ENCODE peak calls at places on chromosome 1, in nine cellular contexts. W is amniotic epithelial cell; L is GM06990; T is NCI-H1694; I is NCI-H2107; H is naive thymus-derived CD8-positive, alpha-beta T cell; B is hepatocyte; M is HL-60; N is ureter. O is an unnamed sample.

GRCh38 chr1:88730995-88731394 is 46.9 kb downstream of the PKN2 start:
- DNase-seq in W (no peak), H (no peak), M (no peak), B (no peak), L (no peak), I (no peak), T (no peak), N (no peak), O (no peak)

GRCh38 chr1:98661544-98662353 is at the start of gene SNX7:
- DNase-seq in I (peak), W (peak), T (no peak), B (peak), M (no peak), H (no peak), L (peak), N (peak), O (no peak)

GRCh38 chr1:67307251-67308060 is at the start of gene IL12RB2:
- DNase-seq in T (peak), L (peak), N (no peak), I (no peak), M (no peak), W (no peak), B (peak), H (peak), O (no peak)

GRCh38 chr1:27395441-27396195 is 3.2 kb downstream of the GPR3 start:
- DNase-seq in M (peak), L (peak), T (peak), H (peak), W (peak), B (peak), N (peak), I (peak), O (no peak)

GRCh38 chr1:87572008-87572407 is 243.3 kb downstream of the LMO4 start:
- DNase-seq in H (no peak), B (no peak), N (no peak), M (no peak), I (no peak), L (no peak), W (no peak), T (no peak), O (no peak)

GRCh38 chr1:248730507-248731335 is 24.8 kb downstream of the LYPD8 start:
- DNase-seq in N (no peak), L (no peak), T (peak), H (no peak), I (no peak), B (no peak), W (no peak), M (no peak), O (no peak)

GRCh38 chr1:184222561-184223157 is 164.2 kb upstream of the C1orf21 start:
- DNase-seq in N (peak), H (no peak), M (no peak), L (no peak), W (peak), T (no peak), B (peak), I (peak), O (peak)

GRCh38 chr1:213987876-213988638 is at the start of gene PROX1:
- DNase-seq in H (no peak), N (peak), T (peak), M (no peak), I (peak), W (peak), B (peak), L (no peak), O (no peak)

GRCh38 chr1:207025144-207025880 is 7.2 kb downstream of the C1orf116 start:
- DNase-seq in W (peak), L (no peak), T (no peak), N (no peak), M (no peak), H (no peak), I (no peak), B (peak), O (no peak)

GRCh38 chr1:19720174-19720573 is 55.5 kb downstream of the HTR6 start:
- DNase-seq in L (no peak), I (no peak), N (no peak), B (no peak), M (no peak), W (no peak), H (no peak), T (no peak), O (no peak)

GRCh38 chr1:30847358-30847972 is 61.1 kb downstream of the SDC3 start:
- DNase-seq in L (no peak), W (peak), T (no peak), N (peak), M (no peak), B (peak), H (no peak), I (no peak), O (no peak)

GRCh38 chr1:218584418-218585155 is 239.5 kb downstream of the TGFB2 start:
- DNase-seq in W (peak), H (no peak), I (no peak), B (no peak), T (no peak), L (no peak), M (no peak), N (no peak), O (no peak)

GRCh38 chr1:40404670-40405462 is 31.3 kb downstream of the SMAP2 start:
- DNase-seq in W (peak), L (no peak), M (no peak), B (peak), N (no peak), I (peak), H (no peak), T (peak), O (no peak)

GRCh38 chr1:183589836-183590224 is 429 bp downstream of the NCF2 start:
- DNase-seq in I (no peak), W (no peak), N (no peak), M (no peak), T (no peak), L (no peak), H (no peak), B (no peak), O (no peak)

GRCh38 chr1:96968582-96969378 is 247.2 kb downstream of the PTBP2 start:
- DNase-seq in W (peak), I (no peak), M (no peak), N (no peak), H (no peak), B (peak), L (no peak), T (no peak), O (no peak)

GRCh38 chr1:12148160-12148957 is 18.4 kb upstream of the TNFRSF1B start:
- DNase-seq in W (peak), I (no peak), N (no peak), M (no peak), T (no peak), L (no peak), B (peak), H (no peak), O (no peak)

O was measured in GM12878.